ENCODE peak calls at places on chromosomes 2 and 18, in seven cellular contexts. One of them, this sample, is unnamed. For H3K4me1, the result is how much of the 10 kb centered on the place peaks cover.

GRCh38 chr2:197137826-197138480 is 172.6 kb downstream of the ANKRD44 start:
- DNase-seq in psoas muscle: no peak
- DNase-seq in ovary: no peak
- DNase-seq in lung: no peak
- DNase-seq in body of pancreas: no peak
- DNase-seq in heart right ventricle: no peak
- DNase-seq in CD8-positive, alpha-beta T cell: no peak
- DNase-seq in this sample: no peak

GRCh38 chr2:37585295-37585908 is 86.0 kb downstream of the CDC42EP3 start:
- DNase-seq in psoas muscle: no peak
- DNase-seq in ovary: peak
- DNase-seq in lung: no peak
- DNase-seq in body of pancreas: peak
- DNase-seq in heart right ventricle: no peak
- DNase-seq in CD8-positive, alpha-beta T cell: no peak
- DNase-seq in this sample: no peak

GRCh38 chr2:137117385-137117784 is 352.0 kb downstream of the THSD7B start:
- DNase-seq in psoas muscle: no peak
- DNase-seq in ovary: no peak
- DNase-seq in lung: no peak
- DNase-seq in body of pancreas: no peak
- DNase-seq in heart right ventricle: no peak
- DNase-seq in CD8-positive, alpha-beta T cell: no peak
- DNase-seq in this sample: no peak

GRCh38 chr18:62977512-62977911 is 262.2 kb downstream of the PHLPP1 start:
- DNase-seq in psoas muscle: no peak
- DNase-seq in ovary: no peak
- DNase-seq in lung: no peak
- DNase-seq in body of pancreas: no peak
- DNase-seq in heart right ventricle: no peak
- DNase-seq in CD8-positive, alpha-beta T cell: no peak
- DNase-seq in this sample: no peak

GRCh38 chr2:20447437-20448245 is 767 bp downstream of the RHOB start:
- DNase-seq in psoas muscle: peak
- DNase-seq in ovary: peak
- DNase-seq in lung: peak
- DNase-seq in body of pancreas: peak
- DNase-seq in heart right ventricle: peak
- DNase-seq in CD8-positive, alpha-beta T cell: no peak
- DNase-seq in this sample: peak

GRCh38 chr2:207156045-207156444 is 9.7 kb downstream of the KLF7 start:
- DNase-seq in psoas muscle: no peak
- DNase-seq in ovary: no peak
- DNase-seq in lung: no peak
- DNase-seq in body of pancreas: no peak
- DNase-seq in heart right ventricle: no peak
- DNase-seq in CD8-positive, alpha-beta T cell: peak
- DNase-seq in this sample: no peak

GRCh38 chr2:52810460-52810859 is 957.1 kb upstream of the CHAC2 start:
- DNase-seq in psoas muscle: no peak
- DNase-seq in ovary: no peak
- DNase-seq in lung: no peak
- DNase-seq in body of pancreas: no peak
- DNase-seq in heart right ventricle: no peak
- DNase-seq in CD8-positive, alpha-beta T cell: no peak
- DNase-seq in this sample: no peak

GRCh38 chr2:15302154-15302553 is 259.0 kb downstream of the NBAS start:
- DNase-seq in psoas muscle: no peak
- DNase-seq in ovary: no peak
- DNase-seq in lung: no peak
- DNase-seq in body of pancreas: no peak
- DNase-seq in heart right ventricle: no peak
- DNase-seq in CD8-positive, alpha-beta T cell: no peak
- DNase-seq in this sample: no peak

GRCh38 chr2:13821255-13821880 is 811.1 kb upstream of the LRATD1 start:
- DNase-seq in psoas muscle: no peak
- DNase-seq in ovary: no peak
- DNase-seq in lung: no peak
- DNase-seq in body of pancreas: no peak
- DNase-seq in heart right ventricle: no peak
- DNase-seq in CD8-positive, alpha-beta T cell: no peak
- DNase-seq in this sample: no peak

DNA sequence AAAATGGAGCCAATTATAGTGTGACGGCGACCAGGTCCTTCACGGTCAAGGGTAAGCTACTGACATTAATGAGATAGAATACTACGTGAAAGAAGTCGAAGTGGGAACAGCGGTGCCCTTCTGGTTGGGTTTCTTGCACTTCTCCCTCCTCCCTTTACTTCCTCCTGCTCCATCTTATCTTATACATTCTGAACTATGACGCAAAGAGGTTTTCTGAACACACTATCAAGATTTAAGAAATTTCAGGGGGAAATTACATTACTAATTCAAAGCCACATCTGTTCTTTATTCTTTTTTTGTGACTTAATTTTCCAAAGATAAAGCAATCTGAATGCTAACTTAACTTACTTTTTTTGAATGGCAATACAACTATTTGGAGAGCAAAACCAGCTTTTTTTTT is 14.8 kb upstream of the IL18R1 start:
- DNase-seq in psoas muscle: no peak
- DNase-seq in ovary: no peak
- DNase-seq in lung: no peak
- DNase-seq in body of pancreas: no peak
- DNase-seq in heart right ventricle: no peak
- DNase-seq in CD8-positive, alpha-beta T cell: no peak
- DNase-seq in this sample: no peak
- H3K4me1 ChIP-seq in psoas muscle: under half
- H3K4me1 ChIP-seq in ovary: under half
- H3K4me1 ChIP-seq in lung: under half
- H3K4me1 ChIP-seq in body of pancreas: under half
- H3K4me1 ChIP-seq in heart right ventricle: under half
- H3K4me1 ChIP-seq in CD8-positive, alpha-beta T cell: under half
- H3K4me1 ChIP-seq in this sample: under half

GRCh38 chr18:58674159-58674558 is 2.9 kb downstream of the MALT1 start:
- DNase-seq in psoas muscle: no peak
- DNase-seq in ovary: no peak
- DNase-seq in lung: no peak
- DNase-seq in body of pancreas: no peak
- DNase-seq in heart right ventricle: no peak
- DNase-seq in CD8-positive, alpha-beta T cell: no peak
- DNase-seq in this sample: no peak
- H3K27ac ChIP-seq in psoas muscle: no peak
- H3K27ac ChIP-seq in ovary: no peak
- H3K27ac ChIP-seq in lung: no peak
- H3K27ac ChIP-seq in body of pancreas: no peak
- H3K27ac ChIP-seq in heart right ventricle: no peak
- H3K27ac ChIP-seq in CD8-positive, alpha-beta T cell: no peak
- H3K27ac ChIP-seq in this sample: no peak

GRCh38 chr2:24327988-24328387 is 32.3 kb downstream of the ITSN2 start:
- DNase-seq in psoas muscle: no peak
- DNase-seq in ovary: no peak
- DNase-seq in lung: no peak
- DNase-seq in body of pancreas: no peak
- DNase-seq in heart right ventricle: no peak
- DNase-seq in CD8-positive, alpha-beta T cell: no peak
- DNase-seq in this sample: no peak
- H3K4me1 ChIP-seq in psoas muscle: under half
- H3K4me1 ChIP-seq in ovary: under half
- H3K4me1 ChIP-seq in lung: under half
- H3K4me1 ChIP-seq in body of pancreas: under half
- H3K4me1 ChIP-seq in heart right ventricle: under half
- H3K4me1 ChIP-seq in CD8-positive, alpha-beta T cell: under half
- H3K4me1 ChIP-seq in this sample: under half

DNA sequence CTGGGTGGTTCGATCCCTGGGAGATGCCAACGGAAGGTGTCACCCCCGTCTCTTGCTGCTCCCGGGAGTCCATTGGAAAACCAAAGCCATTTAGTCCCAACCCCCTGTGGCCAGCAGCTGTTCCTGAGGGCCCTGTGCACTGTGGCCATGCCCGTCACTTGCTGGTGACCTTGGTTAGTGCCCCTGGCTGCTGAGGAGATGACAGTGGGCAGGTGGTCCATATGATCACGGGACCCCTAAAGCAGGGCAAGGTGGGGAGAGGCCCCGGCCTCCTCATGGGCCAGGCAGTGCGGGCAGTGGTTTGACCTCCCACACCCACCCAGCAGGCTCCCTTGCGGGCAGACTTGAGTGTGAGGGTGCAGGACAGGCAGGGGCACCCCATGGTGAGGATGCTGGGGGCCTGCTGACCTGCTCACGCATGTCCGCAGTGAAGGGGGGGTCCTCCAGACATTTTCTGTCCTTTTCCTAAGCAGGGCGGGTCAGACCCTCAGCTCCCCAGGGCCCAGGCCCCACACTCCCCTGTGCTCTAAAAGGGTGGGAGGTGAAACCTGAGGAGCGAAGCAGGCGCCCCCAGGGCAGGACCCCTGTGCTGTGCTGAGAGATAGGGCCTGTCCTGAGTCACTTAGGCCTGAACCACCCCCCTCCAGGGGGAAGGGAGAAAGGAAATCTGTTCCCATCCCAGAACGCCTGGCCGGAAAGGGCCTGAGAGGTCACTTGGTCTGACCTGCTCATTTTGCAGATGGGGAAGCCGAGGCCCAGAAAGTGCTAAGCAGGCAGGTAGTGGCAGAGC is 6.8 kb downstream of the ITM2C start:
- DNase-seq in psoas muscle: no peak
- DNase-seq in ovary: no peak
- DNase-seq in lung: no peak
- DNase-seq in body of pancreas: no peak
- DNase-seq in heart right ventricle: no peak
- DNase-seq in CD8-positive, alpha-beta T cell: no peak
- DNase-seq in this sample: no peak
- H3K27ac ChIP-seq in psoas muscle: no peak
- H3K27ac ChIP-seq in ovary: no peak
- H3K27ac ChIP-seq in lung: no peak
- H3K27ac ChIP-seq in body of pancreas: no peak
- H3K27ac ChIP-seq in heart right ventricle: no peak
- H3K27ac ChIP-seq in CD8-positive, alpha-beta T cell: no peak
- H3K27ac ChIP-seq in this sample: no peak

DNA sequence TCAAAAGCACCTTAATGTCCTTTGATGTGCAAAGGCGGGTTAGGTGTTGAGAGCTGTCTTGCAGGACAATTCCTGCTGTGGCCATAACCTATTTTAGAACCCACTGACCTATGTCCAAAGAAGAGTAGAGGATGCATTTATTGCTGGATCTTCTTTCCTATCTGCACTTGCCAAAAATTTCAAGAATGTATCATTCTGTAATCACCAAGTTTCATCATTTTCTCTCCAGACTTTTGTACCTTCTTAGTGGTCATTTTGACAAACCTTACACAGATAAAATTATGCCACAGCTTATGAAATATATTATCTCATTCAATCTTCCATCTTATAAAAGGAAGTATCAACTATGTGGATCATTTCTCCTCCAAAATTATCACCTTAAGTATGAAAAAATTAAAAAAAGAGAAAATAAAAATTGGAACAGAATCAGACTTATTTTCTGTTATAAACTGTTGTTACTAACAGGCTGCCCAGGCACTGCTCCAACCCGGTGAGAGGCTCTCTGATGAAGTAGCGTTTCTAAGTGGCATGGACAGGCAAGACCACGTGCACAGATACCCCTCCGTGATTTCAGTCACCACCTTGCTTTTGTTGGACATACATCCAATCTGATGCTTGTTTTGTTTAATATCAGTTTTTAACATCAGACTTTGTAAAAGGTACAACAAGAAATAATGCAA is 559.9 kb upstream of the ID2 start:
- DNase-seq in psoas muscle: no peak
- DNase-seq in ovary: no peak
- DNase-seq in lung: no peak
- DNase-seq in body of pancreas: no peak
- DNase-seq in heart right ventricle: no peak
- DNase-seq in CD8-positive, alpha-beta T cell: no peak
- DNase-seq in this sample: no peak
- H3K4me1 ChIP-seq in psoas muscle: under half
- H3K4me1 ChIP-seq in ovary: under half
- H3K4me1 ChIP-seq in lung: under half
- H3K4me1 ChIP-seq in body of pancreas: under half
- H3K4me1 ChIP-seq in heart right ventricle: under half
- H3K4me1 ChIP-seq in CD8-positive, alpha-beta T cell: under half
- H3K4me1 ChIP-seq in this sample: under half

GRCh38 chr2:58650781-58651180 is 409.7 kb upstream of the FANCL start:
- DNase-seq in psoas muscle: no peak
- DNase-seq in ovary: no peak
- DNase-seq in lung: no peak
- DNase-seq in body of pancreas: no peak
- DNase-seq in heart right ventricle: no peak
- DNase-seq in CD8-positive, alpha-beta T cell: no peak
- DNase-seq in this sample: no peak
- H3K27ac ChIP-seq in psoas muscle: no peak
- H3K27ac ChIP-seq in ovary: no peak
- H3K27ac ChIP-seq in lung: no peak
- H3K27ac ChIP-seq in body of pancreas: no peak
- H3K27ac ChIP-seq in heart right ventricle: no peak
- H3K27ac ChIP-seq in CD8-positive, alpha-beta T cell: no peak
- H3K27ac ChIP-seq in this sample: no peak

GRCh38 chr2:23905155-23905554 is 21.8 kb downstream of the ATAD2B start:
- DNase-seq in psoas muscle: no peak
- DNase-seq in ovary: no peak
- DNase-seq in lung: no peak
- DNase-seq in body of pancreas: no peak
- DNase-seq in heart right ventricle: no peak
- DNase-seq in CD8-positive, alpha-beta T cell: no peak
- DNase-seq in this sample: no peak
- H3K4me1 ChIP-seq in psoas muscle: under half
- H3K4me1 ChIP-seq in ovary: under half
- H3K4me1 ChIP-seq in lung: under half
- H3K4me1 ChIP-seq in body of pancreas: under half
- H3K4me1 ChIP-seq in heart right ventricle: under half
- H3K4me1 ChIP-seq in CD8-positive, alpha-beta T cell: under half
- H3K4me1 ChIP-seq in this sample: under half

GRCh38 chr2:233418761-233419625 is 64.7 kb downstream of the DGKD start:
- DNase-seq in psoas muscle: peak
- DNase-seq in ovary: no peak
- DNase-seq in lung: no peak
- DNase-seq in body of pancreas: no peak
- DNase-seq in heart right ventricle: peak
- DNase-seq in CD8-positive, alpha-beta T cell: peak
- DNase-seq in this sample: peak

GRCh38 chr2:233417282-233417681 is 63.0 kb downstream of the DGKD start:
- DNase-seq in psoas muscle: no peak
- DNase-seq in ovary: no peak
- DNase-seq in lung: no peak
- DNase-seq in body of pancreas: no peak
- DNase-seq in heart right ventricle: no peak
- DNase-seq in CD8-positive, alpha-beta T cell: no peak
- DNase-seq in this sample: no peak

GRCh38 chr2:233416706-233417105 is 62.4 kb downstream of the DGKD start:
- DNase-seq in psoas muscle: no peak
- DNase-seq in ovary: no peak
- DNase-seq in lung: no peak
- DNase-seq in body of pancreas: no peak
- DNase-seq in heart right ventricle: no peak
- DNase-seq in CD8-positive, alpha-beta T cell: no peak
- DNase-seq in this sample: peak

GRCh38 chr2:233419626-233420431 is 65.5 kb downstream of the DGKD start:
- DNase-seq in psoas muscle: no peak
- DNase-seq in ovary: no peak
- DNase-seq in lung: peak
- DNase-seq in body of pancreas: no peak
- DNase-seq in heart right ventricle: no peak
- DNase-seq in CD8-positive, alpha-beta T cell: peak
- DNase-seq in this sample: peak

GRCh38 chr2:233418052-233418760 is 63.9 kb downstream of the DGKD start:
- DNase-seq in psoas muscle: no peak
- DNase-seq in ovary: no peak
- DNase-seq in lung: no peak
- DNase-seq in body of pancreas: no peak
- DNase-seq in heart right ventricle: no peak
- DNase-seq in CD8-positive, alpha-beta T cell: no peak
- DNase-seq in this sample: peak
- H3K27ac ChIP-seq in psoas muscle: peak
- H3K27ac ChIP-seq in ovary: no peak
- H3K27ac ChIP-seq in lung: peak
- H3K27ac ChIP-seq in body of pancreas: no peak
- H3K27ac ChIP-seq in heart right ventricle: peak
- H3K27ac ChIP-seq in CD8-positive, alpha-beta T cell: peak
- H3K27ac ChIP-seq in this sample: peak